ENCODE peak calls at places on chromosomes 13 and 19, in four cellular contexts. P is esophagus squamous epithelium, H is left ventricle myocardium inferior, E is iPS-NIHi11. K is an unnamed sample.

GRCh38 chr19:46040952-46041500 is at the start of gene IGFL4:
- DNase-seq in E (no peak), P (no peak), H (no peak), K (no peak)

GRCh38 chr13:50366488-50367174 is 351.4 kb downstream of the KCNRG start:
- DNase-seq in P (no peak), H (no peak), E (no peak), K (no peak)

GRCh38 chr13:49084961-49085360 is 109.2 kb downstream of the FNDC3A start:
- DNase-seq in E (no peak), H (no peak), P (no peak), K (no peak)

GRCh38 chr13:49652691-49653305 is 24.5 kb downstream of the ARL11 start:
- DNase-seq in P (no peak), E (peak; percentile 75), H (no peak), K (peak; percentile 17)

GRCh38 chr19:46376241-46377153 is 29.6 kb downstream of the PPP5C start:
- DNase-seq in H (no peak), P (no peak), E (no peak), K (no peak)

GRCh38 chr19:33482486-33482885 is 39.1 kb downstream of the PEPD start:
- DNase-seq in E (no peak), P (no peak), H (no peak), K (no peak)

GRCh38 chr13:54317722-54318121 is 1289.1 kb downstream of the OLFM4 start:
- DNase-seq in H (no peak), P (no peak), E (no peak), K (no peak)

GRCh38 chr13:41614671-41615519 is 157.5 kb downstream of the RGCC start:
- DNase-seq in E (no peak), H (no peak), P (no peak), K (no peak)

GRCh38 chr19:7869453-7869909 is 4.7 kb downstream of the PRR36 start:
- DNase-seq in H (peak; percentile 49), P (no peak), E (peak; percentile 50), K (peak; percentile 51)

GRCh38 chr13:110388141-110388943 is 81.3 kb downstream of the COL4A2 start:
- DNase-seq in H (no peak), E (peak; percentile 68), P (no peak), K (peak; percentile 85)

GRCh38 chr13:44355643-44356042 is 18.0 kb upstream of the SERP2 start:
- DNase-seq in H (no peak), E (no peak), P (no peak), K (no peak)

GRCh38 chr13:77460195-77460594 is 75.3 kb upstream of the SCEL start:
- DNase-seq in P (no peak), H (peak; percentile 39), E (no peak), K (no peak)

GRCh38 chr19:48194041-48194871 is 23.8 kb downstream of the ZSWIM9 start:
- DNase-seq in H (no peak), P (no peak), E (peak; percentile 55), K (no peak)

GRCh38 chr13:40375522-40376171 is 290.8 kb downstream of the FOXO1 start:
- DNase-seq in E (no peak), P (no peak), H (no peak), K (no peak)

GRCh38 chr19:18745012-18745735 is 45.9 kb downstream of the COMP start:
- DNase-seq in P (no peak), E (no peak), H (no peak), K (peak; percentile 76)

GRCh38 chr13:28654276-28654675 is 4.7 kb upstream of the POMP start:
- DNase-seq in H (no peak), E (no peak), P (no peak), K (no peak)

GRCh38 chr13:28297341-28297740 is 159.0 kb downstream of the PAN3 start:
- DNase-seq in E (peak; percentile 79), P (no peak), H (no peak), K (no peak)

GRCh38 chr13:43159007-43159406 is 135.6 kb downstream of the DNAJC15 start:
- DNase-seq in H (no peak), E (peak; percentile 68), P (no peak), K (peak; percentile 34)

GRCh38 chr13:44810067-44810840 is 179.0 kb downstream of the NUFIP1 start:
- DNase-seq in E (no peak), H (no peak), P (no peak), K (peak; percentile 63)

GRCh38 chr13:51502206-51502651 is 49.4 kb upstream of the INTS6 start:
- DNase-seq in H (no peak), P (no peak), E (no peak), K (no peak)

GRCh38 chr19:33860691-33861090 is 64.0 kb downstream of the KCTD15 start:
- DNase-seq in P (no peak), E (no peak), H (no peak), K (no peak)

GRCh38 chr19:29526730-29527499 is 1.1 kb downstream of the VSTM2B start:
- DNase-seq in E (peak; percentile 54), P (no peak), H (no peak), K (no peak)

GRCh38 chr19:47511681-47512080 is 3.2 kb downstream of the NAPA start:
- DNase-seq in P (no peak), H (no peak), E (no peak), K (no peak)

GRCh38 chr19:1470864-1471513 is 8.0 kb downstream of the C19orf25 start:
- DNase-seq in E (peak; percentile 78), H (no peak), P (no peak), K (no peak)